ENCODE peak calls at places on chromosome 5, in four cellular contexts. I is GM23338, N is fibroblast of pulmonary artery, L is colonic mucosa. D is an unnamed sample.

GRCh38 chr5:145479862-145480261 is 355.3 kb downstream of the PRELID2 start:
- DNase-seq in L (no peak), I (no peak), N (peak; percentile 35), D (no peak)

GRCh38 chr5:158456756-158457155 is 597.8 kb upstream of the CLINT1 start:
- DNase-seq in I (no peak), N (peak; percentile 74), L (no peak), D (no peak)

GRCh38 chr5:40842351-40842750 is 1.2 kb downstream of the CARD6 start:
- DNase-seq in I (no peak), L (no peak), N (peak; percentile 33), D (no peak)

GRCh38 chr5:175659546-175660248 is 1.8 kb downstream of the HRH2 start:
- DNase-seq in N (no peak), L (no peak), I (no peak), D (no peak)

GRCh38 chr5:134784241-134784920 is 25.8 kb downstream of the DDX46 start:
- DNase-seq in N (peak; percentile 9), I (no peak), L (no peak), D (peak; percentile 64)

GRCh38 chr5:176985516-176985915 is 21.1 kb downstream of the UIMC1 start:
- DNase-seq in I (no peak), L (no peak), N (no peak), D (no peak)

GRCh38 chr5:175657593-175658271 is at the start of gene HRH2:
- DNase-seq in L (no peak), I (peak; percentile 78), N (no peak), D (no peak)

GRCh38 chr5:52743970-52744369 is 43.7 kb upstream of the ITGA1 start:
- DNase-seq in N (peak; percentile 42), L (no peak), I (peak; percentile 14), D (no peak)

GRCh38 chr5:135127604-135128240 is 93.7 kb upstream of the PITX1 start:
- DNase-seq in I (no peak), N (peak; percentile 13), L (peak; percentile 82), D (no peak)

GRCh38 chr5:134079748-134080581 is 34.5 kb upstream of the TCF7 start:
- DNase-seq in N (no peak), L (no peak), I (no peak), D (no peak)

GRCh38 chr5:172642926-172643325 is 1.9 kb downstream of the NEURL1B start:
- DNase-seq in N (no peak), I (no peak), L (no peak), D (no peak)

GRCh38 chr5:43065384-43066230 is 25.5 kb upstream of the ANXA2R start:
- DNase-seq in N (peak; percentile 80), L (peak; percentile 62), I (peak; percentile 17), D (no peak)

GRCh38 chr5:97658116-97658900 is 475.3 kb upstream of the RIOK2 start:
- DNase-seq in I (no peak), L (no peak), N (no peak), D (no peak)

GRCh38 chr5:39478851-39479250 is 54.1 kb upstream of the DAB2 start:
- DNase-seq in I (no peak), L (no peak), N (peak; percentile 46), D (no peak)

GRCh38 chr5:123261752-123262151 is 161.5 kb downstream of the CEP120 start:
- DNase-seq in L (no peak), N (no peak), I (no peak), D (no peak)

GRCh38 chr5:146068136-146068717 is 37.1 kb downstream of the PLAC8L1 start:
- DNase-seq in I (no peak), N (no peak), L (no peak), D (no peak)

GRCh38 chr5:61311836-61312808 is 19.9 kb upstream of the ZSWIM6 start:
- DNase-seq in L (no peak), I (no peak), N (peak; percentile 78), D (no peak)

GRCh38 chr5:1787472-1788047 is 12.1 kb downstream of the MRPL36 start:
- DNase-seq in I (no peak), L (no peak), N (no peak), D (no peak)

GRCh38 chr5:57478826-57479225 is 3.8 kb downstream of the ACTBL2 start:
- DNase-seq in N (no peak), L (no peak), I (no peak), D (no peak)

GRCh38 chr5:158084292-158084691 is 225.3 kb upstream of the CLINT1 start:
- DNase-seq in L (no peak), N (no peak), I (no peak), D (no peak)

GRCh38 chr5:92562065-92562464 is 1019.0 kb downstream of the NR2F1-AS1 start:
- DNase-seq in N (no peak), I (no peak), L (no peak), D (no peak)

GRCh38 chr5:154465169-154465568 is 12.9 kb downstream of the HAND1 start:
- DNase-seq in N (peak; percentile 89), L (no peak), I (no peak), D (no peak)

GRCh38 chr5:54165687-54166086 is 144.7 kb downstream of the ARL15 start:
- DNase-seq in N (no peak), L (no peak), I (no peak), D (no peak)

GRCh38 chr5:55988979-55989612 is 5.7 kb downstream of the IL6ST start:
- DNase-seq in N (no peak), I (no peak), L (no peak), D (no peak)

GRCh38 chr5:140169410-140169809 is 5.6 kb upstream of the CYSTM1 start:
- DNase-seq in L (no peak), N (peak; percentile 35), I (peak; percentile 45), D (no peak)
- TF ChIP-seq CTCF in L (no peak), N (peak; percentile 24), I (peak; percentile 42), D (no peak)

GRCh38 chr5:178730940-178731265 is 444 bp upstream of the ZNF354A start:
- DNase-seq in N (no peak), I (no peak), L (peak; percentile 17), D (no peak)
- TF ChIP-seq CTCF in N (no peak), I (no peak), L (no peak), D (no peak)

DNA sequence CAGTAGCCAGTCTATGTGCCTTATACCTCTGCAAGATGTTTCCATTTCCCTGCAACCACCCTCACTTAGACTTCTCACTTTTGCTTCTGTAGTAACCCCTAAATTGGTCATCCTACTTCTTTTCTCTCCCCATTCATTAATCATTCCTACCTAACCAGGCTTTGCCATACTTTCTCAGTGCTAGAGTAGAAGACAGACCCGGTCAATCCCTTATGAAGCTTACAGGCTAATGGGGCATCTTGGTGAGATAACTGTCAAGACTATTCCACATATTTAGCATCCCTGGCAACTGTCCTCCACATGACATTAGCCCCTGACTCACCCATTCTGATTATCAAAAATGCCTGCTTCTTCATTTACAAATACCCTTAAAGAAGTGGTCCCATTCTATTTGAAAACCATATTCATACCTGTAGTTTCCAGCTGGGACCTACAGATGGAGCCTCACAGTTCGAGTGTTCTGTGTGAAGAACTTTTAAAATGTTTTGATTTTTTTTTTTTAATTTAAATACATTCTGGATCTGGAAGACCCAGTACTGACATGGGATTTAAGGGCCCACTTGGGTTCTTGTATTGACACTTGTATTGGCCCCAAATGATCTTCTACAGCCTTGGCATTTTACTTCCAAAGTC is 21.0 kb downstream of the F2RL2 start:
- DNase-seq in L (no peak), I (no peak), N (peak; percentile 60), D (no peak)
- TF ChIP-seq CTCF in L (no peak), I (peak; percentile 36), N (peak; percentile 58), D (peak; percentile 20)

GRCh38 chr5:102959055-102959454 is 160.9 kb downstream of the GIN1 start:
- DNase-seq in I (no peak), L (no peak), N (peak; percentile 92), D (no peak)
- TF ChIP-seq CTCF in I (no peak), L (no peak), N (no peak), D (no peak)

DNA sequence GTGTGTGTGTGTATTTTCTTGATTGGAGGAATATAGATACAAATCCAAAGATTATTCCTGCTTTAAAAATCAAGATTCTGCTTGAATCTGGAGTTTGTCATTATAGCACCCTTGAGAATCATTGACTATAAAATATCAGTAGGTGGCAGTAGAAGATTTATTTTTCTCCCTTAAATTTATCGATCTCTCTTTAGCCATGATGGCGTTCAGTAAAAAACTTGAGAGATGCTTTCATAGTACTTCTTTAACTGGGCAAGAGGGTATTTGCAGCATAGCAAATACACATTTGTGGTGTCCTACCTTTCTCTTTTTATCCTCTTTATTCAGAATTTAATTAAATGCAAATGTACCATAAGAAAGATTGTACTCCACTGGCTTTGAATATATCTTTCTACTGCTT is 307.7 kb downstream of the ADGRV1 start:
- DNase-seq in I (peak; percentile 68), N (peak; percentile 53), L (no peak), D (no peak)
- TF ChIP-seq CTCF in I (peak; percentile 65), N (peak; percentile 40), L (peak; percentile 38), D (peak; percentile 44)

DNA sequence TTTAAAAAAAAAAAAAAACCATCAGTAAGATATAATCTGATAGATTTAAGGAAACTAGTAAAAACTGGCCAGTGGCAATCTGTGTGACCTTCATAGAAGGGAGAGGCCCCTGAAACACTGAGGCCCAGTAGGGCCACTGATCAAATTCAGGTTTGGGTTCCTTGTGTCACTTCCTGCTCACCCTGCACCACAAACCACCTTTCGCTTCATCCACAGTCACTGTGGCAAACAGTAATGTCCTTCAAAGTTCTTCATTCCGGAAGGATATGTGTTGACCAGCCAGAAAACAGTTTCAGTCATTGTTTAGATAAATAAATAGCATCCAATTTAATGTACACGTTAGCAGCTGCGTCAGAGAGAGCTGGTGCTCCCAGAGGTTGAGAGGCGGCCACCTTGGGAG is 222.1 kb downstream of the CFAP90 start:
- DNase-seq in I (no peak), L (no peak), N (no peak), D (no peak)
- TF ChIP-seq CTCF in I (no peak), L (no peak), N (no peak), D (no peak)

GRCh38 chr5:44499381-44499780 is 110.2 kb upstream of the FGF10 start:
- DNase-seq in I (no peak), N (no peak), L (no peak), D (no peak)
- TF ChIP-seq CTCF in I (no peak), N (no peak), L (no peak), D (no peak)

GRCh38 chr5:170483701-170484458 is 19.9 kb upstream of the KCNIP1 start:
- DNase-seq in L (no peak), N (peak; percentile 22), I (no peak), D (no peak)
- TF ChIP-seq CTCF in L (no peak), N (no peak), I (no peak), D (no peak)

D was measured in LNCaP clone FGC.